ENCODE peak calls at places on chromosomes 4 and X, in six cellular contexts. G is SJSA1, U is AG08396, I is osteocyte, C is HFF-Myc, N is NCI-H1105 treated with DMSO at 0.1 percent for 48 hours. S is an unnamed sample.

GRCh38 chr4:37717575-37717974 is 31.4 kb upstream of the RELL1 start:
- DNase-seq in I (no peak), U (peak), C (peak), G (no peak), N (no peak), S (peak)

GRCh38 chrX:44143061-44143602 is 169.9 kb upstream of the NDP start:
- DNase-seq in C (no peak), N (no peak), I (no peak), U (no peak), G (no peak), S (no peak)

GRCh38 chrX:120753413-120754251 is 122.0 kb downstream of the CT47B1 start:
- DNase-seq in I (no peak), U (no peak), N (no peak), G (no peak), C (no peak), S (no peak)

GRCh38 chr4:95998311-95998710 is 158.4 kb downstream of the PDHA2 start:
- DNase-seq in C (no peak), G (no peak), N (no peak), I (no peak), U (no peak), S (no peak)

GRCh38 chr4:10015140-10015753 is 6.0 kb downstream of the SLC2A9 start:
- DNase-seq in I (no peak), C (no peak), N (peak), G (no peak), U (no peak), S (no peak)

GRCh38 chr4:17469931-17470674 is 41.8 kb downstream of the QDPR start:
- DNase-seq in C (no peak), I (no peak), N (no peak), G (no peak), U (no peak), S (no peak)

GRCh38 chr4:124065941-124066340 is 646.6 kb downstream of the ANKRD50 start:
- DNase-seq in C (no peak), G (no peak), U (no peak), N (no peak), I (no peak), S (no peak)

GRCh38 chrX:2608638-2609430 is 82.3 kb upstream of the CD99 start:
- DNase-seq in G (peak), N (no peak), C (no peak), I (peak), U (peak), S (peak)

GRCh38 chr4:54099959-54100606 is at the start of gene GSX2:
- DNase-seq in G (no peak), N (no peak), I (no peak), U (peak), C (no peak), S (no peak)

GRCh38 chrX:47232803-47233332 is at the start of gene USP11:
- DNase-seq in U (peak), N (peak), I (no peak), C (no peak), G (peak), S (no peak)

GRCh38 chr4:108917255-108917654 is 154.4 kb upstream of the ETNPPL start:
- DNase-seq in U (no peak), I (no peak), G (no peak), N (no peak), C (no peak), S (no peak)